ENCODE peak calls at places on chromosomes 13 and 19, in five cellular contexts. I is right atrium auricular region, D is breast epithelium, R is MCF 10A, M is cardiac muscle cell. E is an unnamed sample.
A peak's percentile ranks its signal among the peaks of the same experiment; 100 is the strongest.

GRCh38 chr13:20331949-20332348 is 99.8 kb upstream of the GJB6 start:
- DNase-seq in I (no peak), D (no peak), R (no peak), M (no peak), E (no peak)

GRCh38 chr19:5112681-5113080 is 143.8 kb downstream of the KDM4B start:
- DNase-seq in I (no peak), D (no peak), R (no peak), M (no peak), E (no peak)

GRCh38 chr19:35346193-35347052 is 1.3 kb upstream of the FFAR1 start:
- DNase-seq in I (no peak), D (peak; percentile 51), R (no peak), M (no peak), E (no peak)

GRCh38 chr13:113989585-113990300 is 15.9 kb upstream of the C13orf46 start:
- DNase-seq in I (no peak), D (no peak), R (no peak), M (no peak), E (no peak)

GRCh38 chr13:69947577-69947976 is 160.0 kb upstream of the ATXN8OS start:
- DNase-seq in I (no peak), D (no peak), R (no peak), M (no peak), E (no peak)

GRCh38 chr13:30043631-30043925 is 193.2 kb upstream of the UBL3 start:
- DNase-seq in I (no peak), D (no peak), R (no peak), M (no peak), E (no peak)

GRCh38 chr19:48341006-48341405 is 15.7 kb downstream of the EMP3 start:
- DNase-seq in I (no peak), D (no peak), R (peak; percentile 99), M (no peak), E (no peak)

GRCh38 chr13:52452470-52452869 is 2.0 kb upstream of the VPS36 start:
- DNase-seq in I (no peak), D (no peak), R (no peak), M (no peak), E (no peak)

GRCh38 chr19:3459322-3459881 is 20.9 kb downstream of the SMIM24 start:
- DNase-seq in I (peak; percentile 94), D (peak; percentile 71), R (peak; percentile 41), M (peak; percentile 96), E (peak; percentile 69)

GRCh38 chr19:6226444-6227155 is 53.2 kb downstream of the MLLT1 start:
- DNase-seq in I (no peak), D (no peak), R (no peak), M (no peak), E (no peak)

GRCh38 chr13:48573213-48573612 is 40.3 kb upstream of the RCBTB2 start:
- DNase-seq in I (no peak), D (no peak), R (no peak), M (no peak), E (no peak)

GRCh38 chr19:45816236-45817009 is 1.3 kb upstream of the RSPH6A start:
- DNase-seq in I (no peak), D (no peak), R (no peak), M (no peak), E (no peak)

GRCh38 chr13:32314968-32315254 is 252 bp downstream of the ZAR1L start:
- DNase-seq in I (peak; percentile 69), D (no peak), R (no peak), M (peak; percentile 66), E (no peak)

GRCh38 chr13:59342396-59342795 is 821.3 kb downstream of the DIAPH3 start:
- DNase-seq in I (no peak), D (no peak), R (no peak), M (peak; percentile 20), E (no peak)

GRCh38 chr13:20462533-20462915 is 63.1 kb downstream of the CRYL1 start:
- DNase-seq in I (no peak), D (no peak), R (no peak), M (no peak), E (no peak)

GRCh38 chr13:51717786-51718398 is 86.1 kb downstream of the DHRS12 start:
- DNase-seq in I (no peak), D (no peak), R (no peak), M (no peak), E (no peak)

GRCh38 chr19:39696418-39696817 is 7.9 kb upstream of the LGALS14 start:
- DNase-seq in I (no peak), D (no peak), R (peak; percentile 61), M (no peak), E (no peak)

GRCh38 chr19:5585461-5586299 is 17.9 kb upstream of the TINCR start:
- DNase-seq in I (peak; percentile 60), D (no peak), R (no peak), M (no peak), E (no peak)

GRCh38 chr13:50222569-50223332 is 207.5 kb downstream of the KCNRG start:
- DNase-seq in I (peak; percentile 87), D (peak; percentile 64), R (peak; percentile 95), M (peak; percentile 93), E (no peak)

GRCh38 chr13:98738213-98738612 is 14.3 kb downstream of the SLC15A1 start:
- DNase-seq in I (no peak), D (no peak), R (no peak), M (no peak), E (no peak)

GRCh38 chr19:47781590-47782318 is 3.3 kb downstream of the SELENOW start:
- DNase-seq in I (peak; percentile 82), D (no peak), R (no peak), M (no peak), E (no peak)

GRCh38 chr13:93776936-93777335 is 550.3 kb downstream of the GPC6 start:
- DNase-seq in I (no peak), D (no peak), R (no peak), M (peak; percentile 66), E (peak; percentile 10)

GRCh38 chr19:15506074-15506565 is 2.2 kb upstream of the CYP4F22 start:
- DNase-seq in I (no peak), D (no peak), R (no peak), M (no peak), E (no peak)

GRCh38 chr13:99774644-99775043 is 196.9 kb downstream of the ZIC5 start:
- DNase-seq in I (no peak), D (no peak), R (no peak), M (no peak), E (no peak)

GRCh38 chr13:91111476-91112190 is 235.9 kb upstream of the MIR17HG start:
- DNase-seq in I (no peak), D (no peak), R (no peak), M (no peak), E (no peak)

GRCh38 chr19:2694196-2694595 is 8.3 kb downstream of the GNG7 start:
- DNase-seq in I (no peak), D (no peak), R (no peak), M (no peak), E (no peak)

GRCh38 chr13:47672982-47673670 is 327.9 kb downstream of the SUCLA2 start:
- DNase-seq in I (no peak), D (no peak), R (peak; percentile 83), M (peak; percentile 97), E (peak; percentile 87)

GRCh38 chr13:39767791-39768564 is 112.5 kb downstream of the COG6 start:
- DNase-seq in I (no peak), D (no peak), R (peak; percentile 41), M (no peak), E (no peak)

GRCh38 chr19:2223391-2223790 is 12.7 kb downstream of the PLEKHJ1 start:
- DNase-seq in I (no peak), D (no peak), R (no peak), M (no peak), E (no peak)

GRCh38 chr19:45311640-45312039 is 11.0 kb downstream of the CKM start:
- DNase-seq in I (no peak), D (no peak), R (no peak), M (no peak), E (no peak)

GRCh38 chr19:35935911-35936737 is at the start of gene LRFN3:
- DNase-seq in I (peak; percentile 79), D (no peak), R (peak; percentile 70), M (peak; percentile 81), E (peak; percentile 14)

GRCh38 chr19:55467236-55468053 is 2.9 kb upstream of the C19orf85 start:
- DNase-seq in I (peak; percentile 81), D (no peak), R (peak; percentile 65), M (peak; percentile 91), E (peak; percentile 77)

GRCh38 chr19:37506387-37507166 is at the start of gene ZNF793:
- DNase-seq in I (peak; percentile 72), D (peak; percentile 84), R (no peak), M (peak; percentile 90), E (peak; percentile 29)

GRCh38 chr19:41860419-41861097 is 503 bp downstream of the RPS19 start:
- DNase-seq in I (no peak), D (no peak), R (no peak), M (peak; percentile 31), E (no peak)

GRCh38 chr19:41861098-41861768 is 1.2 kb downstream of the RPS19 start:
- DNase-seq in I (no peak), D (no peak), R (no peak), M (no peak), E (no peak)

GRCh38 chr19:41861846-41862245 is 1.8 kb downstream of the RPS19 start:
- DNase-seq in I (no peak), D (no peak), R (no peak), M (no peak), E (no peak)

GRCh38 chr19:41859618-41860418 is at the start of gene RPS19:
- DNase-seq in I (peak; percentile 98), D (peak; percentile 98), R (peak; percentile 100), M (peak; percentile 99), E (peak; percentile 97)

GRCh38 chr19:41859213-41859617 is 840 bp upstream of the RPS19 start:
- DNase-seq in I (no peak), D (no peak), R (no peak), M (no peak), E (no peak)
- TF ChIP-seq CTCF in I (peak; percentile 61), D (no peak), R (no peak), M (no peak), E (no peak)

GRCh38 chr13:80334582-80335260 is 6.2 kb downstream of the SPRY2 start:
- DNase-seq in I (no peak), D (no peak), R (peak; percentile 34), M (peak; percentile 33), E (no peak)
- TF ChIP-seq CTCF in I (no peak), D (no peak), R (no peak), M (no peak), E (no peak)

DNA sequence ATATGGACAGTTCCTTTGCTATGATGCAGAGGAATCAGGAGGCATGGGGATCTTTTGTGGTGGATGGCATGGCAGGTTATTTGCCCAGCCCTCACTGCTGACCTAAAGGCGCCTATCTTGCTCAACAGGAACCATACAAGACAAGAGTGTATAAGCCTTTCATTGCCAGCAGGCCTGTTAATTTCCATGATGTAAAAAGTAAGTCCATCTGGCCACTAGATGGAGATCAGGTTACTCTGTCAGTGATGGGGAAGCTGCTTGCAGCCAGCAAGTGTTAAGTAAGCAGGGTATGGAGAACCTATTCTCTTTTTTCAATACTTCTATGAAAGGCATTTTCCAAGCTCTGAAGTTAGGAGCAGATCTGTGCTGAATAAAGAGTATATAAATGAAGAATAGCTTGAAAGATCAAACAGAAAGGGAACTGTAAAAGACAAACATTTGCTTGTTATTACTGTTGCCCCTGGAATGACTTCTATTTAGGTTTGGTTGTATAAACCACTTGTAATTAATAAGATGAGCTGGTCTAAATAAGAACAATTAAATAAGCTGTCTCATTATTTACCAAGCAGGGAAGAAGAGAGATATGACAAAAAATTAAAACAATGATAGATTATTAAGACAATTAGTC is 210.9 kb downstream of the RGCC start:
- DNase-seq in I (no peak), D (no peak), R (peak; percentile 90), M (peak; percentile 97), E (peak; percentile 89)
- TF ChIP-seq CTCF in I (peak; percentile 86), D (peak; percentile 88), R (peak; percentile 75), M (peak; percentile 77), E (peak; percentile 73)

GRCh38 chr19:57103573-57104277 is 16.1 kb upstream of the USP29 start:
- DNase-seq in I (peak; percentile 82), D (no peak), R (peak; percentile 55), M (peak; percentile 82), E (peak; percentile 35)
- TF ChIP-seq CTCF in I (peak; percentile 89), D (peak; percentile 88), R (peak; percentile 69), M (peak; percentile 87), E (peak; percentile 88)

E was measured in AG09319.